ENCODE peak calls at places on chromosomes 7 and 10, in four cellular contexts. Y is stimulated activated CD8-positive, alpha-beta memory T cell treated with anti-CD3 and anti-CD28 coated beads, Interleukin-2, amount 100 ng/mL, for 48 hours; I is neuronal stem cell; C is A549. E is an unnamed sample.

GRCh38 chr7:151008143-151008510 is 16.2 kb downstream of the ATG9B start:
- DNase-seq in C (no peak), I (no peak), Y (no peak), E (no peak)

GRCh38 chr10:13503745-13504463 is 24.9 kb downstream of the BEND7 start:
- DNase-seq in I (no peak), Y (no peak), C (no peak), E (no peak)

GRCh38 chr7:101678713-101679112 is 49.6 kb upstream of the MYL10 start:
- DNase-seq in I (no peak), Y (no peak), C (no peak), E (no peak)

GRCh38 chr7:134420509-134421125 is 38.3 kb downstream of the AKR1B1 start:
- DNase-seq in Y (no peak), I (peak; percentile 48), C (peak; percentile 92), E (peak; percentile 34)

GRCh38 chr7:131533566-131534561 is 22.6 kb downstream of the PODXL start:
- DNase-seq in Y (no peak), C (no peak), I (no peak), E (no peak)

GRCh38 chr7:78221961-78222751 is 423.6 kb downstream of the PHTF2 start:
- DNase-seq in C (no peak), I (no peak), Y (no peak), E (no peak)

GRCh38 chr7:139264220-139264619 is 33.2 kb downstream of the UBN2 start:
- DNase-seq in Y (no peak), I (no peak), C (no peak), E (no peak)

GRCh38 chr7:15554744-15555143 is 7.1 kb downstream of the AGMO start:
- DNase-seq in C (no peak), Y (no peak), I (no peak), E (no peak)

GRCh38 chr10:124283215-124284046 is 135.3 kb downstream of the OAT start:
- DNase-seq in C (no peak), Y (no peak), I (no peak), E (no peak)